ENCODE peak calls at places on chromosomes 11 and 22, in five cellular contexts. One of them, this sample, is unnamed. For H3K4me1, the result is how much of the 10 kb centered on the place peaks cover.

GRCh38 chr11:91136631-91137030 is 913.8 kb upstream of the CHORDC1 start:
- DNase-seq in iPS DF 6.9: no peak
- DNase-seq in keratinocyte: no peak
- DNase-seq in naive thymus-derived CD4-positive, alpha-beta T cell: no peak
- DNase-seq in GM12878: no peak
- DNase-seq in this sample: no peak

GRCh38 chr11:117910941-117911630 is 18.1 kb downstream of the TMPRSS13 start:
- DNase-seq in GM12878: no peak
- DNase-seq in keratinocyte: no peak
- DNase-seq in naive thymus-derived CD4-positive, alpha-beta T cell: no peak
- DNase-seq in iPS DF 6.9: no peak
- DNase-seq in this sample: no peak

GRCh38 chr11:121643530-121644512 is 191.1 kb upstream of the SORL1-AS1 start:
- DNase-seq in iPS DF 6.9: no peak
- DNase-seq in GM12878: no peak
- DNase-seq in naive thymus-derived CD4-positive, alpha-beta T cell: no peak
- DNase-seq in keratinocyte: no peak
- DNase-seq in this sample: no peak

GRCh38 chr11:98029832-98030231 is 990.9 kb upstream of the CNTN5 start:
- DNase-seq in keratinocyte: no peak
- DNase-seq in naive thymus-derived CD4-positive, alpha-beta T cell: no peak
- DNase-seq in GM12878: no peak
- DNase-seq in iPS DF 6.9: no peak
- DNase-seq in this sample: no peak

GRCh38 chr11:7977251-7977917 is 9.8 kb upstream of the EIF3F start:
- DNase-seq in iPS DF 6.9: no peak
- DNase-seq in GM12878: no peak
- DNase-seq in keratinocyte: peak
- DNase-seq in naive thymus-derived CD4-positive, alpha-beta T cell: no peak
- DNase-seq in this sample: peak

GRCh38 chr11:115144014-115144413 is 360.2 kb downstream of the CADM1 start:
- DNase-seq in keratinocyte: no peak
- DNase-seq in naive thymus-derived CD4-positive, alpha-beta T cell: no peak
- DNase-seq in GM12878: no peak
- DNase-seq in iPS DF 6.9: no peak
- DNase-seq in this sample: no peak

GRCh38 chr11:27381238-27381666 is 18.2 kb upstream of the CCDC34 start:
- DNase-seq in naive thymus-derived CD4-positive, alpha-beta T cell: no peak
- DNase-seq in GM12878: no peak
- DNase-seq in keratinocyte: no peak
- DNase-seq in iPS DF 6.9: no peak
- DNase-seq in this sample: no peak

GRCh38 chr22:27750866-27751265 is 50.7 kb downstream of the MN1 start:
- DNase-seq in GM12878: no peak
- DNase-seq in iPS DF 6.9: no peak
- DNase-seq in naive thymus-derived CD4-positive, alpha-beta T cell: no peak
- DNase-seq in keratinocyte: no peak
- DNase-seq in this sample: no peak

GRCh38 chr11:37657645-37658044 is 1059.6 kb upstream of the RAG2 start:
- DNase-seq in keratinocyte: no peak
- DNase-seq in naive thymus-derived CD4-positive, alpha-beta T cell: no peak
- DNase-seq in iPS DF 6.9: no peak
- DNase-seq in GM12878: no peak
- DNase-seq in this sample: no peak

GRCh38 chr11:15937601-15938361 is 418.6 kb downstream of the SOX6 start:
- DNase-seq in keratinocyte: no peak
- DNase-seq in naive thymus-derived CD4-positive, alpha-beta T cell: no peak
- DNase-seq in iPS DF 6.9: no peak
- DNase-seq in GM12878: no peak
- DNase-seq in this sample: no peak

GRCh38 chr11:59668188-59668949 is 468 bp downstream of the PATL1 start:
- DNase-seq in naive thymus-derived CD4-positive, alpha-beta T cell: peak
- DNase-seq in iPS DF 6.9: no peak
- DNase-seq in GM12878: no peak
- DNase-seq in keratinocyte: no peak
- DNase-seq in this sample: no peak

GRCh38 chr22:42401562-42402334 is 30.5 kb downstream of the NFAM1 start:
- DNase-seq in GM12878: no peak
- DNase-seq in keratinocyte: no peak
- DNase-seq in naive thymus-derived CD4-positive, alpha-beta T cell: no peak
- DNase-seq in iPS DF 6.9: no peak
- DNase-seq in this sample: no peak

GRCh38 chr11:86719781-86720463 is 47.5 kb upstream of the ME3 start:
- DNase-seq in iPS DF 6.9: no peak
- DNase-seq in keratinocyte: peak
- DNase-seq in naive thymus-derived CD4-positive, alpha-beta T cell: no peak
- DNase-seq in GM12878: no peak
- DNase-seq in this sample: no peak

GRCh38 chr11:96635655-96636054 is 245.8 kb downstream of the JRKL start:
- DNase-seq in iPS DF 6.9: no peak
- DNase-seq in keratinocyte: no peak
- DNase-seq in GM12878: no peak
- DNase-seq in naive thymus-derived CD4-positive, alpha-beta T cell: no peak
- DNase-seq in this sample: no peak

GRCh38 chr11:8913961-8914660 is 3.1 kb downstream of the AKIP1 start:
- DNase-seq in naive thymus-derived CD4-positive, alpha-beta T cell: peak
- DNase-seq in iPS DF 6.9: no peak
- DNase-seq in keratinocyte: no peak
- DNase-seq in GM12878: no peak
- DNase-seq in this sample: no peak

GRCh38 chr11:11510939-11511338 is 110.9 kb downstream of the GALNT18 start:
- DNase-seq in iPS DF 6.9: no peak
- DNase-seq in GM12878: no peak
- DNase-seq in keratinocyte: no peak
- DNase-seq in naive thymus-derived CD4-positive, alpha-beta T cell: no peak
- DNase-seq in this sample: no peak

GRCh38 chr11:100560606-100561005 is 126.5 kb upstream of the ARHGAP42 start:
- DNase-seq in naive thymus-derived CD4-positive, alpha-beta T cell: no peak
- DNase-seq in iPS DF 6.9: no peak
- DNase-seq in GM12878: no peak
- DNase-seq in keratinocyte: no peak
- DNase-seq in this sample: no peak

GRCh38 chr11:2741377-2742131 is 41.8 kb upstream of the KCNQ1OT1 start:
- DNase-seq in keratinocyte: no peak
- DNase-seq in iPS DF 6.9: no peak
- DNase-seq in GM12878: no peak
- DNase-seq in naive thymus-derived CD4-positive, alpha-beta T cell: no peak
- DNase-seq in this sample: no peak

GRCh38 chr11:71222318-71223080 is 29.9 kb downstream of the SHANK2 start:
- DNase-seq in iPS DF 6.9: no peak
- DNase-seq in GM12878: no peak
- DNase-seq in naive thymus-derived CD4-positive, alpha-beta T cell: no peak
- DNase-seq in keratinocyte: no peak
- DNase-seq in this sample: no peak

GRCh38 chr11:128516886-128517285 is 70.5 kb downstream of the ETS1 start:
- DNase-seq in naive thymus-derived CD4-positive, alpha-beta T cell: no peak
- DNase-seq in keratinocyte: no peak
- DNase-seq in iPS DF 6.9: no peak
- DNase-seq in GM12878: no peak
- DNase-seq in this sample: no peak

GRCh38 chr11:63663809-63664208 is 7.4 kb downstream of the ATL3 start:
- DNase-seq in naive thymus-derived CD4-positive, alpha-beta T cell: no peak
- DNase-seq in GM12878: no peak
- DNase-seq in keratinocyte: no peak
- DNase-seq in iPS DF 6.9: no peak
- DNase-seq in this sample: no peak

GRCh38 chr11:2885017-2885675 is 429 bp downstream of the CDKN1C start:
- DNase-seq in GM12878: no peak
- DNase-seq in naive thymus-derived CD4-positive, alpha-beta T cell: peak
- DNase-seq in keratinocyte: no peak
- DNase-seq in iPS DF 6.9: no peak
- DNase-seq in this sample: no peak

GRCh38 chr22:34998921-34999320 is 67.0 kb upstream of the ISX start:
- DNase-seq in GM12878: no peak
- DNase-seq in keratinocyte: no peak
- DNase-seq in iPS DF 6.9: no peak
- DNase-seq in naive thymus-derived CD4-positive, alpha-beta T cell: no peak
- DNase-seq in this sample: no peak

GRCh38 chr11:23755076-23755475 is 741.8 kb upstream of the LUZP2 start:
- DNase-seq in GM12878: no peak
- DNase-seq in keratinocyte: no peak
- DNase-seq in naive thymus-derived CD4-positive, alpha-beta T cell: no peak
- DNase-seq in iPS DF 6.9: no peak
- DNase-seq in this sample: no peak

GRCh38 chr11:2795491-2795991 is 90.0 kb downstream of the CDKN1C start:
- DNase-seq in iPS DF 6.9: no peak
- DNase-seq in keratinocyte: no peak
- DNase-seq in naive thymus-derived CD4-positive, alpha-beta T cell: no peak
- DNase-seq in GM12878: no peak
- DNase-seq in this sample: no peak

GRCh38 chr22:49062155-49063039 is 765.3 kb downstream of the BRD1 start:
- DNase-seq in iPS DF 6.9: no peak
- DNase-seq in naive thymus-derived CD4-positive, alpha-beta T cell: no peak
- DNase-seq in GM12878: no peak
- DNase-seq in keratinocyte: no peak
- DNase-seq in this sample: no peak

DNA sequence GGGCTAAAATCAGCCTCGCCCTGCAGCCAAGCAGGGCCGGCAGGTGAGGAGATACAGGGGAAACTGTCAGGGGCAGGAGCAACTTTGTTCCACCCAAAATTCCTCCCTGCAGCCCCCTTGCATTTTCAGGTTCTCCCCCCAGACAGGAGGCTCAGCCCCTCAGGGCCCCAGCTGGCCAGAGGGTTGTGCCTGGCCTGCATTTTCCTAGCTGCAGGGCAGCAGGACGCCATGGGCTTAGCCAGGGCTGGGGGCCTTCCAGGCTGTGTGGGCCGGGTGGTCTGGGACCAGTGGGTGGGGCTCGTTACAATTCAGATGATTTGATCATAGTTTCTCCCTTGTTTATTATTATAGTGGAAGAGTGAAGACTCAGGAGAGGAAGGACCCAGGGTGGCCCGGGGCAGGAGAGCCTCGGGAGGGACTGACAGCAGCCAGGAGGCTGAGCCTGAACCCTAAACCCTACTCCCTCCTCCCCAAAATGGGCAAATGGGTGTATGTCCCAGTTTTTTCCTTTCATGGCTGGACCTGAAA is 40.1 kb downstream of the AHNAK start:
- DNase-seq in GM12878: no peak
- DNase-seq in iPS DF 6.9: no peak
- DNase-seq in naive thymus-derived CD4-positive, alpha-beta T cell: no peak
- DNase-seq in keratinocyte: no peak
- DNase-seq in this sample: no peak
- H3K4me1 ChIP-seq in GM12878: under half
- H3K4me1 ChIP-seq in iPS DF 6.9: under half
- H3K4me1 ChIP-seq in naive thymus-derived CD4-positive, alpha-beta T cell: under half
- H3K4me1 ChIP-seq in keratinocyte: under half
- H3K4me1 ChIP-seq in this sample: half or more

GRCh38 chr11:45079943-45080719 is 66.3 kb upstream of the PRDM11 start:
- DNase-seq in GM12878: no peak
- DNase-seq in naive thymus-derived CD4-positive, alpha-beta T cell: peak
- DNase-seq in keratinocyte: no peak
- DNase-seq in iPS DF 6.9: no peak
- DNase-seq in this sample: no peak
- H3K4me1 ChIP-seq in GM12878: under half
- H3K4me1 ChIP-seq in naive thymus-derived CD4-positive, alpha-beta T cell: under half
- H3K4me1 ChIP-seq in keratinocyte: under half
- H3K4me1 ChIP-seq in iPS DF 6.9: under half
- H3K4me1 ChIP-seq in this sample: under half

DNA sequence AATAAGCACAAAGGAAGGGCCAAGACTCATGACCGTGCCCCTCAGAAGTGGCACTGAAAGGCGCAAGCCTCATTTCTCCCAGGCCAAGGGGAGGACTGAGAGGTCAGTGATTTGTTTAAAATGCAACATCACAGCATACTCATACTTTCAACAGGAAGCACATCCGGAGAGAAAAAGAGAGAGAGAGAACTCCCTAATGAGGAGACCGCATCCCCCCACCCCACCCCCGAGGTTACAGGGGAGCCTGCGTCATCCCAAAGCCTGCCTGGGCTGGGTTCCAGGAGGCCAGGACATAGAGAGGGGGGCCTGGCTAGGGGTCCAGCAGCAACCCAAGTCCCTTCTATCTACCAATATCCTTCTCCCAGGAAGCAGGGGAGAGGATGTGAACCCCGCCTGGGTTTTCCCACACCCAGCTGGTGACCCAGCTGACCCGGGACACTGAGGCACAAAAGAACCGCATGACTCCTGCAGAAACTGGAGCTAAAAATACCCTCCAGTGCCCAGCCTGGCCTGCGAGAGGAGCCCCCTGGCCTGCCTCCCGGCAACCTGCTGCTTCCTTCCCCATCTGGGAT is 3.8 kb downstream of the CSNK1E start:
- DNase-seq in iPS DF 6.9: no peak
- DNase-seq in GM12878: peak
- DNase-seq in keratinocyte: no peak
- DNase-seq in naive thymus-derived CD4-positive, alpha-beta T cell: peak
- DNase-seq in this sample: peak
- H3K4me1 ChIP-seq in iPS DF 6.9: under half
- H3K4me1 ChIP-seq in GM12878: half or more
- H3K4me1 ChIP-seq in keratinocyte: half or more
- H3K4me1 ChIP-seq in naive thymus-derived CD4-positive, alpha-beta T cell: under half
- H3K4me1 ChIP-seq in this sample: under half

GRCh38 chr11:57324154-57324885 is 432 bp downstream of the TNKS1BP1 start:
- DNase-seq in naive thymus-derived CD4-positive, alpha-beta T cell: peak
- DNase-seq in GM12878: no peak
- DNase-seq in iPS DF 6.9: no peak
- DNase-seq in keratinocyte: no peak
- DNase-seq in this sample: no peak
- H3K4me1 ChIP-seq in naive thymus-derived CD4-positive, alpha-beta T cell: under half
- H3K4me1 ChIP-seq in GM12878: under half
- H3K4me1 ChIP-seq in iPS DF 6.9: under half
- H3K4me1 ChIP-seq in keratinocyte: under half
- H3K4me1 ChIP-seq in this sample: under half

GRCh38 chr22:46090631-46091201 is 59.6 kb upstream of the PPARA start:
- DNase-seq in naive thymus-derived CD4-positive, alpha-beta T cell: no peak
- DNase-seq in keratinocyte: no peak
- DNase-seq in iPS DF 6.9: no peak
- DNase-seq in GM12878: no peak
- DNase-seq in this sample: no peak

GRCh38 chr22:46091277-46091977 is 58.9 kb upstream of the PPARA start:
- DNase-seq in iPS DF 6.9: no peak
- DNase-seq in GM12878: no peak
- DNase-seq in keratinocyte: no peak
- DNase-seq in naive thymus-derived CD4-positive, alpha-beta T cell: no peak
- DNase-seq in this sample: no peak

GRCh38 chr22:46088541-46089311 is 61.6 kb upstream of the PPARA start:
- DNase-seq in iPS DF 6.9: no peak
- DNase-seq in naive thymus-derived CD4-positive, alpha-beta T cell: no peak
- DNase-seq in keratinocyte: no peak
- DNase-seq in GM12878: no peak
- DNase-seq in this sample: no peak

GRCh38 chr22:46089426-46090041 is 60.8 kb upstream of the PPARA start:
- DNase-seq in keratinocyte: no peak
- DNase-seq in iPS DF 6.9: no peak
- DNase-seq in GM12878: no peak
- DNase-seq in naive thymus-derived CD4-positive, alpha-beta T cell: no peak
- DNase-seq in this sample: no peak

GRCh38 chr22:46090051-46090591 is 60.2 kb upstream of the PPARA start:
- DNase-seq in GM12878: no peak
- DNase-seq in keratinocyte: no peak
- DNase-seq in iPS DF 6.9: no peak
- DNase-seq in naive thymus-derived CD4-positive, alpha-beta T cell: no peak
- DNase-seq in this sample: no peak
- H3K4me1 ChIP-seq in GM12878: under half
- H3K4me1 ChIP-seq in keratinocyte: half or more
- H3K4me1 ChIP-seq in iPS DF 6.9: under half
- H3K4me1 ChIP-seq in naive thymus-derived CD4-positive, alpha-beta T cell: under half
- H3K4me1 ChIP-seq in this sample: half or more

GRCh38 chr11:56531856-56532255 is 11.2 kb downstream of the OR5M11 start:
- DNase-seq in keratinocyte: no peak
- DNase-seq in naive thymus-derived CD4-positive, alpha-beta T cell: no peak
- DNase-seq in iPS DF 6.9: no peak
- DNase-seq in GM12878: no peak
- DNase-seq in this sample: no peak
- H3K4me1 ChIP-seq in keratinocyte: under half
- H3K4me1 ChIP-seq in naive thymus-derived CD4-positive, alpha-beta T cell: under half
- H3K4me1 ChIP-seq in iPS DF 6.9: under half
- H3K4me1 ChIP-seq in GM12878: under half
- H3K4me1 ChIP-seq in this sample: under half

This sample was measured in Panc1.